ENCODE peak calls at places on chromosomes 1 and 21, in four cellular contexts. G is lower lobe of right lung; Z is colonic mucosa; E is naive thymus-derived CD4-positive, alpha-beta T cell. J is an unnamed sample.

GRCh38 chr1:30310966-30311742 is 412.2 kb downstream of the MATN1 start:
- DNase-seq in G (no peak), Z (no peak), E (no peak), J (no peak)

GRCh38 chr1:203440780-203441179 is 34.8 kb upstream of the PRELP start:
- DNase-seq in G (peak; percentile 65), Z (peak; percentile 79), E (no peak), J (peak; percentile 47)

GRCh38 chr1:160091666-160092223 is 6.7 kb downstream of the IGSF8 start:
- DNase-seq in G (no peak), Z (no peak), E (no peak), J (no peak)

GRCh38 chr1:201253906-201254624 is 29.2 kb upstream of the PKP1 start:
- DNase-seq in G (no peak), Z (no peak), E (no peak), J (no peak)

GRCh38 chr1:9655127-9655723 is 3.7 kb downstream of the PIK3CD start:
- DNase-seq in G (no peak), Z (no peak), E (peak; percentile 25), J (no peak)

GRCh38 chr1:235077571-235078479 is 50.8 kb downstream of the TOMM20 start:
- DNase-seq in G (peak; percentile 63), Z (no peak), E (no peak), J (no peak)

GRCh38 chr1:69413129-69413528 is 154.6 kb upstream of the LRRC7 start:
- DNase-seq in G (no peak), Z (no peak), E (no peak), J (no peak)

GRCh38 chr1:6694126-6694713 is 7.4 kb downstream of the DNAJC11 start:
- DNase-seq in G (no peak), Z (no peak), E (no peak), J (no peak)

GRCh38 chr1:64163972-64164371 is 39.5 kb upstream of the UBE2U start:
- DNase-seq in G (no peak), Z (no peak), E (no peak), J (peak; percentile 28)

GRCh38 chr1:44603718-44604117 is 70.6 kb downstream of the TMEM53 start:
- DNase-seq in G (no peak), Z (peak; percentile 37), E (no peak), J (peak; percentile 89)

GRCh38 chr1:187038789-187039188 is 210.0 kb downstream of the PLA2G4A start:
- DNase-seq in G (no peak), Z (no peak), E (no peak), J (no peak)

GRCh38 chr1:197222025-197222685 is 45.9 kb upstream of the CRB1 start:
- DNase-seq in G (no peak), Z (no peak), E (no peak), J (no peak)

GRCh38 chr1:76330993-76331603 is 256.6 kb downstream of the ST6GALNAC3 start:
- DNase-seq in G (no peak), Z (peak; percentile 39), E (peak; percentile 51), J (peak; percentile 78)

GRCh38 chr1:23196627-23197328 is 20.5 kb downstream of the HTR1D start:
- DNase-seq in G (no peak), Z (no peak), E (no peak), J (peak; percentile 70)

GRCh38 chr1:236280438-236281285 is 1.1 kb downstream of the ERO1B start:
- DNase-seq in G (no peak), Z (peak; percentile 23), E (peak; percentile 43), J (no peak)

GRCh38 chr1:115839706-115840095 is 1.2 kb downstream of the NHLH2 start:
- DNase-seq in G (no peak), Z (no peak), E (no peak), J (no peak)

GRCh38 chr1:50023292-50024159 is at the start of gene AGBL4:
- DNase-seq in G (peak; percentile 75), Z (peak; percentile 69), E (no peak), J (no peak)

GRCh38 chr1:78225153-78225552 is 179.4 kb downstream of the GIPC2 start:
- DNase-seq in G (no peak), Z (no peak), E (no peak), J (no peak)

GRCh38 chr21:18298228-18298627 is 53.6 kb downstream of the CHODL start:
- DNase-seq in G (no peak), Z (no peak), E (no peak), J (no peak)

GRCh38 chr1:201495447-201496295 is 11.3 kb downstream of the CSRP1 start:
- DNase-seq in G (peak; percentile 65), Z (peak; percentile 52), E (no peak), J (peak; percentile 79)

GRCh38 chr1:36824390-36824861 is 209.9 kb downstream of the GRIK3 start:
- DNase-seq in G (no peak), Z (no peak), E (no peak), J (no peak)

GRCh38 chr1:154730986-154731489 is 123.1 kb upstream of the ADAR start:
- DNase-seq in G (no peak), Z (no peak), E (no peak), J (no peak)

GRCh38 chr21:33116669-33117267 is 46.8 kb downstream of the OLIG1 start:
- DNase-seq in G (no peak), Z (no peak), E (peak; percentile 38), J (no peak)

GRCh38 chr1:8482844-8483436 is 165.0 kb downstream of the SLC45A1 start:
- DNase-seq in G (no peak), Z (no peak), E (no peak), J (no peak)

GRCh38 chr1:35287807-35288640 is 19.5 kb downstream of the ZMYM4 start:
- DNase-seq in G (no peak), Z (no peak), E (no peak), J (no peak)

GRCh38 chr1:220929304-220929703 is 50.1 kb downstream of the HLX start:
- DNase-seq in G (no peak), Z (no peak), E (no peak), J (no peak)

GRCh38 chr1:184118051-184118450 is 66.5 kb downstream of the TSEN15 start:
- DNase-seq in G (no peak), Z (no peak), E (no peak), J (peak; percentile 66)

GRCh38 chr1:99218999-99219398 is 45.3 kb upstream of the PLPPR4 start:
- DNase-seq in G (no peak), Z (no peak), E (no peak), J (no peak)

DNA sequence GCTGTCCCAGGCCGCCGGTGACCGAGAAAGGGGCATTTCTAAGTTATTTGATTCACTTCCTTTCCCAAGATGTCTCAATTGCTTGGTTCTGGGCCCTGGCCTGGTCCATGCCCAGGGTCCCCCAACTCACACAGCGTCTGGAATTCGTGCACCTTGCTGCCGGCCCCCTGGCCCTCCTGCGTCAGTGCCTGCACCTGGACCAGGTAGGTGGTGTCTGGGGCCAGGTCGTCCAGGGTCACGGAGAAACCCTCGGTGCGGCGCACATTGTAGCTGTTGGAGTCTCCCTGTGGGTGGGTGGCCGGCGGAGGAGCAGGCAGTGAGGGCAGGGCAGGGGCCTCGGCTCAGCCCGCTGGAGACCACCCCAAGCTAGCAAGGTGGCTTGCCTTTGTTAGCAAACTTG is 21.0 kb downstream of the EPHA2 start:
- DNase-seq in G (no peak), Z (no peak), E (no peak), J (no peak)
- H3K4me1 ChIP-seq in G (peaks cover 16% of the 10 kb centered on the region), Z (no peaks in the 10 kb centered on the region), E (no peaks in the 10 kb centered on the region), J (peaks cover 13% of the 10 kb centered on the region)

GRCh38 chr1:110484801-110485200 is 33.9 kb downstream of the PROK1 start:
- DNase-seq in G (no peak), Z (no peak), E (no peak), J (no peak)
- H3K27ac ChIP-seq in G (no peak overlapping the region), Z (no peak overlapping the region), E (no peak overlapping the region), J (no peak overlapping the region)

DNA sequence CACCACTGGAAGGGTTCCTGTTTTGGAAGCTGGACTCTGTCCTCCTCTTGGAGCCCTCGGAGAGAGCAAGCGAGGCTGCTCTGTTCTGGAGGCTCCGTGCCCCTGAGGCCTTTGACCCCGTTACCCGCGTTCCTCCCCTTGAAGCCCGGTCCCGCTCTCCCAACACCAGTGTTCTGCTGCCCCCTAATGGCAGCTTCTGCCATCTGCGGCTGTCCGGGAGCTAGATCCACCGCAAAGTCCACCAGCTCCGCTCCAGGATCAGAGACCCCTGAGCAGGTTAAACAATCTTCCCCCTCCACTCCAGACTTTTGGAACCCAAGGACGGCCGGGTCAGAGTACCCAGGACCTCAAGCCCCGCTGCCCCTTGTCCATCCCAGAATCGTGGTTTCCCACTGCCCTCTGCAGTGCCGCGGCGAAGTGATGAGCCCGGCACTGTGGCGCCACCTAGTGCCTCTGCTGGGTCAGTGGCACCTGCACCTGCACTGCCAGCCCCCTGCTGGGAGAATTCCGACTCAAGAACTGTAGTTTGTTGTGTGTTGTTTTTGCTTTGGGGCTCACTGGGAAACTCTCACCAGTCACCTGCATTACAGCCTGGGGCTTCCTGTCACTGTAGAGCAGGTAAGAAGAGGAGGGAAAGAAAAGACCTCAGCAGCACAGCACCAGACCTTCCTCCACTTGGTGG is 63.6 kb upstream of the NFASC start:
- DNase-seq in G (peak; percentile 81), Z (peak; percentile 87), E (peak; percentile 93), J (peak; percentile 88)
- H3K27me3 ChIP-seq in G (no peaks in the 10 kb centered on the region), Z (no peaks in the 10 kb centered on the region), E (no peaks in the 10 kb centered on the region), J (no peaks in the 10 kb centered on the region)

DNA sequence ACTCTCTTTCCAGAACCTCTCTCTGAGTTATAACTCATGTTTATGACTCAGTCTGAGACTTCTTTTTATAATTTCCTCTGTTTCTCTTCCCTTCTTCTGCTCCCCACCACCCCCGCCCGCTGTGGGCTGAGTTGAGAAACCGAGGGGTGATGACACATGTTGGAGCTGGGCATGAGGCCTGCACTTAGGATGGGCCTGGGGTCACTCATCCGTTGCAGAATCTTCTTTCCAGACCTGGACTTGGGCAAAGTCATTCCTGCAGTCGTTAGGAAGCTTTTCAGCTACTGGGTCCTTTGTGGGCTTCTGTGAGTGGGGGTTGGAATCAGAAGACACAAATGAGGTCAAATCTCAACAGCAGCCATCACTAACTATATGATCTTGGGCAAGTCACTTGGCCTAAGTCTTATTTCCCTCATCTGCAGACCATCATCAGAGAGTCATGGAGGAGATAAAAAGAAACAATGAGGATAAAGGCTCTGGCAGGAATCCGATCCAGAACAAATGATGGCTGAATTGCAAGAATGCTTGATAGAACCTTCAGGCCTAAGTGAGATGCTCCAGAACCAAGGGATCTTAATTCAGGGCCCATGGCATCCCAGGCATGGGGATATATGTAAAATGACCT is 53.4 kb downstream of the RPS6KA1 start:
- DNase-seq in G (peak; percentile 74), Z (no peak), E (no peak), J (no peak)
- H3K4me1 ChIP-seq in G (peaks cover 23% of the 10 kb centered on the region), Z (no peaks in the 10 kb centered on the region), E (no peaks in the 10 kb centered on the region), J (no peaks in the 10 kb centered on the region)

DNA sequence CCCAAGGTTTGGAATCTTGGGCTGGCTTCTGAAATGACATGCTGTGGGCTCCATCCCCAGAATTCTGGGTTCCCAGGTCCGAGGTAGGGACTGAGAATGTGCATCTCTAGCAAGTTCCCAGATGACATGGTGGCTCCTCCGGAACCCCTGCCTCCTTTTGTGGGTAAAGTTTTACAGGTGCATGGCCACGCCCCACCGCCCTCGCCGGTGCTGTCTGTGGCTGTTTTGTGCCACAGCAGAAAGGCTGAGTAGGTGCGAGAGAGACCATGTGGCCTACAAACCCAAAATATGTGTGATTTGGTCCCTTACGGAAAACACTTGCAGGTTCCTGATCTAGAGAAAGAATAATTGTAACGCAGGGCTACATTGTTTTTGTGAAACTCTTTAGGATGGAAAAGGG is 30.9 kb downstream of the SKI start:
- DNase-seq in G (no peak), Z (no peak), E (peak; percentile 68), J (no peak)
- H3K27ac ChIP-seq in G (no peak overlapping the region), Z (no peak overlapping the region), E (peak overlapping the region; percentile 70), J (no peak overlapping the region)